ENCODE peak calls at places on chromosomes 4 and X, in seven cellular contexts. B is fibroblast of lung, K is stomach, R is colonic mucosa, D is astrocyte, J is A549, V is A673. N is an unnamed sample. For H3K4me1 and H3K9me3, the result is how much of the 10 kb centered on the place peaks cover.

GRCh38 chrX:110794601-110795000 is 1.0 kb downstream of the CHRDL1 start:
- DNase-seq in B (no peak), V (no peak), D (no peak), K (no peak), R (no peak), J (no peak), N (no peak)

GRCh38 chr4:130028552-130028951 is 932.6 kb downstream of the C4orf33 start:
- DNase-seq in K (no peak), R (no peak), J (no peak), D (no peak), B (no peak), V (no peak), N (no peak)

GRCh38 chr4:76679691-76680090 is 218.3 kb downstream of the SOWAHB start:
- DNase-seq in B (no peak), R (no peak), J (no peak), K (no peak), D (no peak), V (no peak), N (no peak)

GRCh38 chrX:132208422-132208821 is 10.8 kb downstream of the RAP2C start:
- DNase-seq in K (no peak), V (no peak), D (no peak), B (no peak), R (no peak), J (no peak), N (no peak)

GRCh38 chr4:8159522-8160232 is 1.1 kb upstream of the ABLIM2 start:
- DNase-seq in B (no peak), D (no peak), J (no peak), R (no peak), V (no peak), K (no peak), N (peak)

GRCh38 chrX:18895157-18895952 is 88.6 kb downstream of the PHKA2 start:
- DNase-seq in B (peak), V (peak), D (no peak), J (no peak), K (no peak), R (no peak), N (no peak)

GRCh38 chr4:72531768-72532290 is 37.2 kb downstream of the ADAMTS3 start:
- DNase-seq in J (no peak), D (no peak), B (no peak), V (no peak), K (no peak), R (no peak), N (no peak)

GRCh38 chrX:103360092-103360491 is 3.8 kb downstream of the TCEAL9 start:
- DNase-seq in B (no peak), R (no peak), K (no peak), D (no peak), J (no peak), V (no peak), N (no peak)

GRCh38 chrX:37672563-37672962 is 13.0 kb upstream of the XK start:
- DNase-seq in K (no peak), R (no peak), D (no peak), B (no peak), V (no peak), J (no peak), N (no peak)

GRCh38 chr4:185381794-185382193 is 13.9 kb downstream of the LRP2BP start:
- DNase-seq in K (no peak), V (peak), D (no peak), J (no peak), R (no peak), B (peak), N (no peak)

GRCh38 chr4:173333658-173334084 is 487 bp downstream of the HMGB2 start:
- DNase-seq in R (peak), V (peak), B (peak), D (peak), J (peak), K (peak), N (peak)

GRCh38 chrX:68420559-68420958 is 12.7 kb downstream of the OPHN1 start:
- DNase-seq in R (no peak), B (peak), K (no peak), V (no peak), J (no peak), D (peak), N (no peak)

DNA sequence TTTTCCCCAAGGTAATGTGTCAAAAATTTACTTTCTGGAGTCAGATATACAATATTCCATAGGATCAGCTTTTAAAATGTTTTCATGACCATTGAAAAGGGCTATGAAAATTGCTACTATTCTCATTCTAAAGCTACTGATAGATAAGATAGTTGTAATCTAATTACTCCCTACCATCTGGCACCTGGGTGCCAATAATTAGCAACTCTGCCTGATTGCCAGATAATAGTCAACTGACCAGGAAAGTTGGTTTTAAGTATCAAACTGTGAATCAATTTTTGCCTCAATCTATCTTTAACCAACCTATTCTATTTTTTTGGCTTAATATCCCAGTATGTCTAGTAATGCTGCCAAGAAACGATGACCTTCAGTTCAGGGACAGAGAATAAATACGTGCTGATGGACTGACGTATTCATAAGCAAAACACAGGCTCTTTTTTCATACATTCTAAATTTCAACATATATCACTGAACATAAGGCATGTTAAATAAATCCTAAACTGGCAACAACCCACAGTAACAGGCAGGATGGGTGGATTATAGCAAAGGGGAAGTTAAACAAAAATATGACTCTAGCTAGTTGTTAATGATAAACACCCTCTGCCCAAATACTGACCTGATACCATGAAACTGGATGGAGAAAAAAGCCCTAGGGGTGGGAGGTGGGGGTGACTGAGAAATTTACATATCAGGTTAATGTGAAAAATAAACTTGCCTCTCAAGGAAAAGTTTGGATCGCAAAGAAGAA is 18.2 kb downstream of the SH3RF1 start:
- DNase-seq in D (peak), R (no peak), B (peak), J (no peak), K (no peak), V (no peak), N (no peak)
- H3K4me1 ChIP-seq in D (half or more), R (under half), B (under half), J (half or more), K (half or more), V (half or more), N (under half)

DNA sequence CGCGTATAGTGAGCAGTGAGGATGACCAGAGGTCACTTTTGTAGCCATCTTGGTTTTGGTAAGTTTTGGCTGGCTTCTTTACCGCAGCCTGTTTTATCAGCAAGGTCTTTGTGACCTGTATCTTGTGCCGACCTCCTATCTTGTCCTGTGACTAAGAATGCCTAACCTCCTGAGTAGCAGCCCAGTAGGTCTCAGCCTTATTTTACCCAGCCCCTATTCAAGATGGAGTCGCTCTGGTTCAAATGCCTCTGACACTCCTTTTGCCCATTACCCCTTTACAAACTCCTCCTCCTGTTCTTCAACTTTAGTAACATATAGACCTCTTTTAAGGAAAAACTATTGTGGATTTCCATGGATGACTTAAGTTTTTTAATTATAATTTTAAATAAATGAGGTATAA is 2.6 kb upstream of the INTU start:
- DNase-seq in B (no peak), K (no peak), V (no peak), R (no peak), J (no peak), D (no peak), N (no peak)
- H3K4me3 ChIP-seq in B (no peak), K (no peak), V (no peak), R (no peak), J (no peak), D (no peak), N (no peak)

DNA sequence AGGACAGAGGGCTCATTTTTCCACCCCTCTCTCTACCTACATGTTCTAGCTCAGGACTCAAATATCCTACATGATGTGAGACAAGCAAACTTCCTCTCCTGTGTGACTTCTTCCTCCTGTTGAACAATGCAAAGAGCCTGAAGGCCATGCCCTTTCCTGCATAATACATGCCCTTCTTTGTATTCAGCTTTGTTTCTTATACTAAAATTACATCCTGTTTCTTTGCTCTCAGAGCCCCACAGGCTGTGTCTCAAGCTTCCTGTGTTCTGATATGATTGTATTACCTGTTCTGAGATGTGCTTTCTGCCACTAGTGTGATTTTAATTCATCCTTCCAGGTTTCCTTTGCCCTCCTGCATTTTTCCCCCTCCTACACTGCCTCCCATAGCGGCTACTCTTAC is 166.4 kb upstream of the AFF2 start:
- DNase-seq in K (no peak), B (no peak), J (no peak), R (no peak), V (no peak), D (no peak), N (peak)
- H3K9me3 ChIP-seq in K (under half), B (under half), J (under half), R (under half), V (under half), D (under half), N (under half)

DNA sequence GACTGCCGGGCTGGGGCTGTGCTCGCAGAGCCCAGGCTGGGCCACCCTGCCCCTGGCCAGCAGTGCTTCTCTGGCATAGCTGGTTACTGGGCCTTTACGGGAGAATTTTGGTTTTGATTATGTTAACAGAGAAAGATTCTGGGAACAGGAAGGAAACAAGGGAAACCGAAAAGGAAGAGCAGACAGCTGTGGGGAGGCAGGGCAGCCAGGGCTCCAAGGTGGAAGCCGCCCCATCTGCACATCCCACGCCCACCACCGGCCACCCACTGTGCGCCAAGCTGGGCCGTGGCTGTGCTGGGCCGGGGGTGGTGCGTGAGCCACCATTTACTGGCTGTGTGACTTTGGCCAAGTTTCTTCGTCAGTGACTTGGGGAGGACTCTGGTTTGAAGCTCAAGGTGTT is 20.1 kb downstream of the SH3BP2 start:
- DNase-seq in B (no peak), V (no peak), D (no peak), R (no peak), K (no peak), J (no peak), N (no peak)
- H3K4me1 ChIP-seq in B (under half), V (under half), D (under half), R (under half), K (half or more), J (under half), N (half or more)